ENCODE peak calls at places on chromosome 20, in seven cellular contexts. L is activated CD8-positive, alpha-beta memory T cell treated with anti-CD3 and anti-CD28 coated beads, Interleukin-2, amount 10 ng/mL, durations not matched to agents 7 days and 5 days; V is SK-N-SH; K is dermis blood vessel endothelial cell; P is neural crest cell; E is EL; B is RPMI8226. N is an unnamed sample.

GRCh38 chr20:40568200-40568599 is 120.8 kb downstream of the MAFB start:
- DNase-seq in L (no peak), V (no peak), K (no peak), P (no peak), E (no peak), B (no peak), N (no peak)

GRCh38 chr20:1478566-1478965 is 11.9 kb upstream of the NSFL1C start:
- DNase-seq in L (no peak), V (no peak), K (no peak), P (no peak), E (peak; percentile 82), B (no peak), N (no peak)

GRCh38 chr20:60255426-60255825 is 297.2 kb downstream of the CDH26 start:
- DNase-seq in L (no peak), V (peak; percentile 50), K (no peak), P (no peak), E (no peak), B (peak; percentile 51), N (no peak)

GRCh38 chr20:10369723-10370090 is 64.3 kb downstream of the MKKS start:
- DNase-seq in L (no peak), V (no peak), K (peak; percentile 91), P (no peak), E (peak; percentile 45), B (peak; percentile 6), N (no peak)

GRCh38 chr20:44264287-44264686 is 17.2 kb downstream of the GDAP1L1 start:
- DNase-seq in L (no peak), V (no peak), K (no peak), P (no peak), E (no peak), B (peak; percentile 8), N (no peak)

GRCh38 chr20:49813305-49813974 is 812 bp downstream of the SLC9A8 start:
- DNase-seq in L (no peak), V (no peak), K (peak; percentile 7), P (no peak), E (no peak), B (no peak), N (no peak)

GRCh38 chr20:1565461-1565860 is 8.0 kb upstream of the SIRPD start:
- DNase-seq in L (no peak), V (no peak), K (no peak), P (no peak), E (no peak), B (no peak), N (no peak)

GRCh38 chr20:37152284-37152683 is 26.8 kb upstream of the RPN2 start:
- DNase-seq in L (no peak), V (no peak), K (no peak), P (no peak), E (no peak), B (no peak), N (no peak)

GRCh38 chr20:47487175-47487917 is 14.3 kb upstream of the NCOA3 start:
- DNase-seq in L (peak; percentile 83), V (no peak), K (peak; percentile 13), P (no peak), E (no peak), B (peak; percentile 90), N (no peak)

GRCh38 chr20:6882911-6883310 is 115.4 kb downstream of the BMP2 start:
- DNase-seq in L (no peak), V (no peak), K (no peak), P (no peak), E (no peak), B (no peak), N (no peak)

GRCh38 chr20:8223096-8223870 is 91.2 kb downstream of the PLCB1 start:
- DNase-seq in L (no peak), V (no peak), K (peak; percentile 22), P (no peak), E (peak; percentile 87), B (no peak), N (no peak)

GRCh38 chr20:56566621-56567020 is 33.6 kb downstream of the FAM209B start:
- DNase-seq in L (no peak), V (no peak), K (no peak), P (no peak), E (no peak), B (peak; percentile 87), N (no peak)

GRCh38 chr20:23009636-23010035 is 25.5 kb upstream of the SSTR4 start:
- DNase-seq in L (no peak), V (no peak), K (no peak), P (no peak), E (no peak), B (no peak), N (no peak)

GRCh38 chr20:35145141-35145564 is 2.0 kb downstream of the EDEM2 start:
- DNase-seq in L (no peak), V (peak; percentile 41), K (peak; percentile 86), P (no peak), E (peak; percentile 51), B (peak; percentile 77), N (peak; percentile 64)

GRCh38 chr20:21713901-21714296 is 8.4 kb downstream of the PAX1 start:
- DNase-seq in L (no peak), V (no peak), K (no peak), P (no peak), E (no peak), B (no peak), N (no peak)

GRCh38 chr20:24942679-24943078 is 6.4 kb upstream of the CST7 start:
- DNase-seq in L (peak; percentile 30), V (no peak), K (no peak), P (no peak), E (no peak), B (no peak), N (no peak)

GRCh38 chr20:53581444-53582311 is 12.0 kb downstream of the ZNF217 start:
- DNase-seq in L (peak; percentile 70), V (no peak), K (no peak), P (no peak), E (no peak), B (peak; percentile 89), N (no peak)

GRCh38 chr20:34089655-34090324 is 22.3 kb downstream of the EIF2S2 start:
- DNase-seq in L (no peak), V (no peak), K (no peak), P (no peak), E (no peak), B (no peak), N (no peak)

GRCh38 chr20:55216525-55217242 is 741.3 kb downstream of the DOK5 start:
- DNase-seq in L (no peak), V (peak; percentile 2), K (no peak), P (no peak), E (no peak), B (no peak), N (no peak)

GRCh38 chr20:10603971-10604864 is 69.6 kb downstream of the JAG1 start:
- DNase-seq in L (no peak), V (no peak), K (peak; percentile 79), P (peak; percentile 31), E (peak; percentile 92), B (no peak), N (no peak)

GRCh38 chr20:43191946-43192847 is 2.5 kb upstream of the PTPRT start:
- DNase-seq in L (no peak), V (peak; percentile 79), K (peak; percentile 26), P (peak; percentile 24), E (peak; percentile 21), B (peak; percentile 45), N (no peak)